ENCODE peak calls at places on chromosomes 6 and 20, in eight cellular contexts. One of them, this sample, is unnamed.

GRCh38 chr20:31707994-31708744 is 14.5 kb downstream of the BCL2L1 start:
- DNase-seq in astrocyte of the hippocampus: no peak
- DNase-seq in ovary: no peak
- DNase-seq in activated CD4-positive, alpha-beta T cell treated with anti-CD3 and anti-CD28 coated beads for 48 hours: no peak
- DNase-seq in GM12865: peak; percentile 44
- DNase-seq in endothelial cell: no peak
- DNase-seq in OCI-LY7: peak; percentile 93
- DNase-seq in hepatic stellate cell: no peak
- DNase-seq in this sample: no peak

GRCh38 chr20:45969712-45970634 is 2.0 kb downstream of the ZNF335 start:
- DNase-seq in astrocyte of the hippocampus: peak; percentile 68
- DNase-seq in ovary: peak; percentile 34
- DNase-seq in activated CD4-positive, alpha-beta T cell treated with anti-CD3 and anti-CD28 coated beads for 48 hours: no peak
- DNase-seq in GM12865: no peak
- DNase-seq in endothelial cell: peak; percentile 33
- DNase-seq in OCI-LY7: peak; percentile 55
- DNase-seq in hepatic stellate cell: peak; percentile 76
- DNase-seq in this sample: peak; percentile 59

GRCh38 chr6:17093692-17094091 is 8.2 kb upstream of the STMND1 start:
- DNase-seq in astrocyte of the hippocampus: peak; percentile 38
- DNase-seq in ovary: no peak
- DNase-seq in activated CD4-positive, alpha-beta T cell treated with anti-CD3 and anti-CD28 coated beads for 48 hours: peak; percentile 11
- DNase-seq in GM12865: peak; percentile 5
- DNase-seq in endothelial cell: no peak
- DNase-seq in OCI-LY7: no peak
- DNase-seq in hepatic stellate cell: no peak
- DNase-seq in this sample: no peak

GRCh38 chr20:7383218-7383617 is 557.0 kb downstream of the HAO1 start:
- DNase-seq in astrocyte of the hippocampus: no peak
- DNase-seq in ovary: no peak
- DNase-seq in activated CD4-positive, alpha-beta T cell treated with anti-CD3 and anti-CD28 coated beads for 48 hours: no peak
- DNase-seq in GM12865: no peak
- DNase-seq in endothelial cell: no peak
- DNase-seq in OCI-LY7: no peak
- DNase-seq in hepatic stellate cell: no peak
- DNase-seq in this sample: no peak

GRCh38 chr6:165895421-165896165 is 232.6 kb upstream of the PDE10A start:
- DNase-seq in astrocyte of the hippocampus: no peak
- DNase-seq in ovary: peak; percentile 44
- DNase-seq in activated CD4-positive, alpha-beta T cell treated with anti-CD3 and anti-CD28 coated beads for 48 hours: no peak
- DNase-seq in GM12865: no peak
- DNase-seq in endothelial cell: no peak
- DNase-seq in OCI-LY7: no peak
- DNase-seq in hepatic stellate cell: no peak
- DNase-seq in this sample: no peak

GRCh38 chr6:139881728-139882211 is 507.3 kb upstream of the CITED2 start:
- DNase-seq in astrocyte of the hippocampus: peak; percentile 62
- DNase-seq in ovary: peak; percentile 26
- DNase-seq in activated CD4-positive, alpha-beta T cell treated with anti-CD3 and anti-CD28 coated beads for 48 hours: peak; percentile 27
- DNase-seq in GM12865: peak; percentile 62
- DNase-seq in endothelial cell: peak; percentile 45
- DNase-seq in OCI-LY7: peak; percentile 23
- DNase-seq in hepatic stellate cell: peak; percentile 40
- DNase-seq in this sample: no peak

GRCh38 chr20:3857405-3857804 is 10.8 kb downstream of the MAVS start:
- DNase-seq in astrocyte of the hippocampus: no peak
- DNase-seq in ovary: no peak
- DNase-seq in activated CD4-positive, alpha-beta T cell treated with anti-CD3 and anti-CD28 coated beads for 48 hours: no peak
- DNase-seq in GM12865: no peak
- DNase-seq in endothelial cell: no peak
- DNase-seq in OCI-LY7: no peak
- DNase-seq in hepatic stellate cell: no peak
- DNase-seq in this sample: no peak

GRCh38 chr6:135251416-135251815 is 70.3 kb downstream of the MYB start:
- DNase-seq in astrocyte of the hippocampus: no peak
- DNase-seq in ovary: no peak
- DNase-seq in activated CD4-positive, alpha-beta T cell treated with anti-CD3 and anti-CD28 coated beads for 48 hours: no peak
- DNase-seq in GM12865: no peak
- DNase-seq in endothelial cell: no peak
- DNase-seq in OCI-LY7: no peak
- DNase-seq in hepatic stellate cell: no peak
- DNase-seq in this sample: no peak

GRCh38 chr20:12237772-12238171 is 320.1 kb downstream of the BTBD3 start:
- DNase-seq in astrocyte of the hippocampus: peak; percentile 44
- DNase-seq in ovary: peak; percentile 28
- DNase-seq in activated CD4-positive, alpha-beta T cell treated with anti-CD3 and anti-CD28 coated beads for 48 hours: no peak
- DNase-seq in GM12865: no peak
- DNase-seq in endothelial cell: no peak
- DNase-seq in OCI-LY7: no peak
- DNase-seq in hepatic stellate cell: no peak
- DNase-seq in this sample: peak; percentile 9

GRCh38 chr20:32539817-32540675 is 45.1 kb downstream of the NOL4L start:
- DNase-seq in astrocyte of the hippocampus: no peak
- DNase-seq in ovary: no peak
- DNase-seq in activated CD4-positive, alpha-beta T cell treated with anti-CD3 and anti-CD28 coated beads for 48 hours: peak; percentile 76
- DNase-seq in GM12865: peak; percentile 73
- DNase-seq in endothelial cell: no peak
- DNase-seq in OCI-LY7: peak; percentile 79
- DNase-seq in hepatic stellate cell: no peak
- DNase-seq in this sample: no peak

GRCh38 chr20:15740046-15740775 is 833.0 kb downstream of the KIF16B start:
- DNase-seq in astrocyte of the hippocampus: no peak
- DNase-seq in ovary: no peak
- DNase-seq in activated CD4-positive, alpha-beta T cell treated with anti-CD3 and anti-CD28 coated beads for 48 hours: no peak
- DNase-seq in GM12865: no peak
- DNase-seq in endothelial cell: no peak
- DNase-seq in OCI-LY7: no peak
- DNase-seq in hepatic stellate cell: no peak
- DNase-seq in this sample: no peak

GRCh38 chr6:219641-220198 is 72.6 kb upstream of the DUSP22 start:
- DNase-seq in astrocyte of the hippocampus: peak; percentile 69
- DNase-seq in ovary: no peak
- DNase-seq in activated CD4-positive, alpha-beta T cell treated with anti-CD3 and anti-CD28 coated beads for 48 hours: no peak
- DNase-seq in GM12865: peak; percentile 69
- DNase-seq in endothelial cell: no peak
- DNase-seq in OCI-LY7: peak; percentile 20
- DNase-seq in hepatic stellate cell: peak; percentile 31
- DNase-seq in this sample: no peak

GRCh38 chr6:10381133-10381829 is 33.6 kb downstream of the TFAP2A start:
- DNase-seq in astrocyte of the hippocampus: peak; percentile 31
- DNase-seq in ovary: no peak
- DNase-seq in activated CD4-positive, alpha-beta T cell treated with anti-CD3 and anti-CD28 coated beads for 48 hours: peak; percentile 7
- DNase-seq in GM12865: peak; percentile 40
- DNase-seq in endothelial cell: no peak
- DNase-seq in OCI-LY7: no peak
- DNase-seq in hepatic stellate cell: no peak
- DNase-seq in this sample: no peak

GRCh38 chr6:12174878-12175277 is 115.3 kb upstream of the EDN1 start:
- DNase-seq in astrocyte of the hippocampus: no peak
- DNase-seq in ovary: no peak
- DNase-seq in activated CD4-positive, alpha-beta T cell treated with anti-CD3 and anti-CD28 coated beads for 48 hours: no peak
- DNase-seq in GM12865: no peak
- DNase-seq in endothelial cell: no peak
- DNase-seq in OCI-LY7: no peak
- DNase-seq in hepatic stellate cell: no peak
- DNase-seq in this sample: peak; percentile 9

GRCh38 chr20:6142348-6142993 is 19.6 kb upstream of the FERMT1 start:
- DNase-seq in astrocyte of the hippocampus: peak; percentile 75
- DNase-seq in ovary: peak; percentile 43
- DNase-seq in activated CD4-positive, alpha-beta T cell treated with anti-CD3 and anti-CD28 coated beads for 48 hours: peak; percentile 57
- DNase-seq in GM12865: peak; percentile 72
- DNase-seq in endothelial cell: peak; percentile 55
- DNase-seq in OCI-LY7: peak; percentile 60
- DNase-seq in hepatic stellate cell: peak; percentile 40
- DNase-seq in this sample: no peak

GRCh38 chr6:85035769-85036168 is 271.4 kb upstream of the TBX18 start:
- DNase-seq in astrocyte of the hippocampus: no peak
- DNase-seq in ovary: no peak
- DNase-seq in activated CD4-positive, alpha-beta T cell treated with anti-CD3 and anti-CD28 coated beads for 48 hours: no peak
- DNase-seq in GM12865: no peak
- DNase-seq in endothelial cell: no peak
- DNase-seq in OCI-LY7: no peak
- DNase-seq in hepatic stellate cell: no peak
- DNase-seq in this sample: no peak

GRCh38 chr6:104640761-104641160 is 219.0 kb downstream of the HACE1 start:
- DNase-seq in astrocyte of the hippocampus: no peak
- DNase-seq in ovary: no peak
- DNase-seq in activated CD4-positive, alpha-beta T cell treated with anti-CD3 and anti-CD28 coated beads for 48 hours: no peak
- DNase-seq in GM12865: no peak
- DNase-seq in endothelial cell: no peak
- DNase-seq in OCI-LY7: peak; percentile 35
- DNase-seq in hepatic stellate cell: no peak
- DNase-seq in this sample: no peak

GRCh38 chr20:38190166-38190565 is 25.1 kb upstream of the TGM2 start:
- DNase-seq in astrocyte of the hippocampus: no peak
- DNase-seq in ovary: no peak
- DNase-seq in activated CD4-positive, alpha-beta T cell treated with anti-CD3 and anti-CD28 coated beads for 48 hours: no peak
- DNase-seq in GM12865: no peak
- DNase-seq in endothelial cell: no peak
- DNase-seq in OCI-LY7: no peak
- DNase-seq in hepatic stellate cell: no peak
- DNase-seq in this sample: no peak

GRCh38 chr20:14264869-14265268 is 72.5 kb downstream of the FLRT3 start:
- DNase-seq in astrocyte of the hippocampus: no peak
- DNase-seq in ovary: no peak
- DNase-seq in activated CD4-positive, alpha-beta T cell treated with anti-CD3 and anti-CD28 coated beads for 48 hours: no peak
- DNase-seq in GM12865: peak; percentile 18
- DNase-seq in endothelial cell: no peak
- DNase-seq in OCI-LY7: no peak
- DNase-seq in hepatic stellate cell: peak; percentile 21
- DNase-seq in this sample: no peak

GRCh38 chr6:143515766-143516355 is 4.3 kb upstream of the FUCA2 start:
- DNase-seq in astrocyte of the hippocampus: no peak
- DNase-seq in ovary: no peak
- DNase-seq in activated CD4-positive, alpha-beta T cell treated with anti-CD3 and anti-CD28 coated beads for 48 hours: no peak
- DNase-seq in GM12865: no peak
- DNase-seq in endothelial cell: no peak
- DNase-seq in OCI-LY7: no peak
- DNase-seq in hepatic stellate cell: no peak
- DNase-seq in this sample: no peak

GRCh38 chr6:166490671-166491500 is 95.6 kb downstream of the RAMACL start:
- DNase-seq in astrocyte of the hippocampus: peak; percentile 55
- DNase-seq in ovary: no peak
- DNase-seq in activated CD4-positive, alpha-beta T cell treated with anti-CD3 and anti-CD28 coated beads for 48 hours: no peak
- DNase-seq in GM12865: no peak
- DNase-seq in endothelial cell: no peak
- DNase-seq in OCI-LY7: no peak
- DNase-seq in hepatic stellate cell: peak; percentile 31
- DNase-seq in this sample: no peak

GRCh38 chr6:149484733-149485700 is at the start of gene ZC3H12D:
- DNase-seq in astrocyte of the hippocampus: no peak
- DNase-seq in ovary: no peak
- DNase-seq in activated CD4-positive, alpha-beta T cell treated with anti-CD3 and anti-CD28 coated beads for 48 hours: peak; percentile 85
- DNase-seq in GM12865: peak; percentile 88
- DNase-seq in endothelial cell: no peak
- DNase-seq in OCI-LY7: peak; percentile 83
- DNase-seq in hepatic stellate cell: no peak
- DNase-seq in this sample: peak; percentile 19

GRCh38 chr6:16639689-16640480 is 121.4 kb downstream of the ATXN1 start:
- DNase-seq in astrocyte of the hippocampus: peak; percentile 82
- DNase-seq in ovary: no peak
- DNase-seq in activated CD4-positive, alpha-beta T cell treated with anti-CD3 and anti-CD28 coated beads for 48 hours: no peak
- DNase-seq in GM12865: no peak
- DNase-seq in endothelial cell: no peak
- DNase-seq in OCI-LY7: no peak
- DNase-seq in hepatic stellate cell: peak; percentile 66
- DNase-seq in this sample: peak; percentile 67

GRCh38 chr20:32737371-32738223 is 5.7 kb downstream of the COMMD7 start:
- DNase-seq in astrocyte of the hippocampus: peak; percentile 69
- DNase-seq in ovary: no peak
- DNase-seq in activated CD4-positive, alpha-beta T cell treated with anti-CD3 and anti-CD28 coated beads for 48 hours: peak; percentile 42
- DNase-seq in GM12865: no peak
- DNase-seq in endothelial cell: no peak
- DNase-seq in OCI-LY7: no peak
- DNase-seq in hepatic stellate cell: peak; percentile 48
- DNase-seq in this sample: peak; percentile 75

GRCh38 chr20:4795394-4795793 is 73.7 kb downstream of the PRND start:
- DNase-seq in astrocyte of the hippocampus: peak; percentile 54
- DNase-seq in ovary: no peak
- DNase-seq in activated CD4-positive, alpha-beta T cell treated with anti-CD3 and anti-CD28 coated beads for 48 hours: peak; percentile 69
- DNase-seq in GM12865: peak; percentile 38
- DNase-seq in endothelial cell: no peak
- DNase-seq in OCI-LY7: no peak
- DNase-seq in hepatic stellate cell: peak; percentile 84
- DNase-seq in this sample: peak; percentile 70

This sample was measured in stromal cell of bone marrow.